ENCODE peak calls at places on chromosome 10, in six cellular contexts. Y, K, N, U, A and P are unnamed samples.

GRCh38 chr10:47241946-47242900 is 57.8 kb upstream of the GDF10 start:
- DNase-seq in A (no peak), Y (no peak), U (no peak), N (no peak), K (no peak), P (no peak)

GRCh38 chr10:131844546-131845084 is 56.2 kb upstream of the PPP2R2D start:
- DNase-seq in U (no peak), K (no peak), A (no peak), Y (no peak), N (no peak), P (no peak)

GRCh38 chr10:114694062-114694461 is 36.0 kb upstream of the ABLIM1 start:
- DNase-seq in N (no peak), Y (no peak), K (no peak), A (no peak), U (no peak), P (no peak)

GRCh38 chr10:131847241-131847783 is 53.5 kb upstream of the PPP2R2D start:
- DNase-seq in U (no peak), N (no peak), K (no peak), Y (no peak), A (no peak), P (no peak)

GRCh38 chr10:118027397-118027796 is 19.3 kb downstream of the RAB11FIP2 start:
- DNase-seq in K (no peak), A (no peak), N (no peak), Y (no peak), U (no peak), P (no peak)

GRCh38 chr10:86759073-86759672 is 2.8 kb downstream of the BMPR1A start:
- DNase-seq in K (no peak), Y (no peak), N (no peak), A (no peak), U (no peak), P (no peak)

GRCh38 chr10:123031124-123031523 is 22.3 kb downstream of the ACADSB start:
- DNase-seq in Y (no peak), N (no peak), U (no peak), K (no peak), A (no peak), P (no peak)

GRCh38 chr10:6833458-6834011 is 253.5 kb upstream of the PRKCQ start:
- DNase-seq in K (no peak), Y (no peak), A (no peak), N (no peak), U (no peak), P (no peak)

GRCh38 chr10:102777696-102778530 is 34.2 kb downstream of the WBP1L start:
- DNase-seq in Y (no peak), N (no peak), A (no peak), U (no peak), K (no peak), P (no peak)

GRCh38 chr10:43036581-43037428 is 40.1 kb upstream of the RET start:
- DNase-seq in N (no peak), A (no peak), U (no peak), Y (no peak), K (no peak), P (no peak)

GRCh38 chr10:74177140-74177677 is 26.2 kb downstream of the ADK start:
- DNase-seq in N (no peak), Y (no peak), K (peak), A (peak), U (peak), P (no peak)

GRCh38 chr10:97515260-97515978 is 16.7 kb downstream of the UBTD1 start:
- DNase-seq in Y (no peak), A (no peak), N (no peak), U (no peak), K (no peak), P (no peak)

GRCh38 chr10:52064084-52064845 is 249.8 kb upstream of the DKK1 start:
- DNase-seq in K (peak), A (no peak), Y (no peak), U (no peak), N (no peak), P (no peak)

GRCh38 chr10:21514808-21515580 is 10.5 kb downstream of the SKIDA1 start:
- DNase-seq in N (no peak), K (no peak), A (no peak), Y (no peak), U (no peak), P (no peak)

GRCh38 chr10:72637398-72637857 is 11.5 kb upstream of the MICU1 start:
- DNase-seq in Y (no peak), A (no peak), K (peak), U (peak), N (no peak), P (no peak)

GRCh38 chr10:26621889-26622681 is 75.4 kb upstream of the PDSS1 start:
- DNase-seq in U (peak), Y (no peak), N (no peak), K (peak), A (no peak), P (no peak)

GRCh38 chr10:116395223-116395985 is 32.2 kb upstream of the PNLIPRP3 start:
- DNase-seq in N (no peak), U (no peak), Y (no peak), K (no peak), A (no peak), P (no peak)

GRCh38 chr10:129047001-129047400 is 420.0 kb upstream of the MGMT start:
- DNase-seq in N (no peak), K (no peak), Y (no peak), A (no peak), U (no peak), P (no peak)

GRCh38 chr10:76336213-76336963 is 905.0 kb downstream of the LRMDA start:
- DNase-seq in U (no peak), Y (no peak), K (no peak), N (no peak), A (no peak), P (no peak)

GRCh38 chr10:131973160-131973951 is 8.4 kb downstream of the BNIP3 start:
- DNase-seq in A (no peak), K (peak), U (peak), Y (no peak), N (no peak), P (no peak)

GRCh38 chr10:6396652-6397051 is 183.4 kb downstream of the PRKCQ start:
- DNase-seq in N (no peak), A (no peak), K (no peak), Y (no peak), U (no peak), P (no peak)

GRCh38 chr10:94183666-94184264 is 179.0 kb downstream of the NOC3L start:
- DNase-seq in Y (no peak), K (no peak), N (no peak), A (no peak), U (no peak), P (no peak)

GRCh38 chr10:640673-641045 is 48.8 kb downstream of the DIP2C start:
- DNase-seq in U (no peak), N (no peak), K (no peak), A (no peak), Y (no peak), P (no peak)

GRCh38 chr10:13784067-13784466 is 197.3 kb downstream of the PRPF18 start:
- DNase-seq in U (no peak), Y (no peak), K (no peak), A (no peak), N (peak), P (no peak)

GRCh38 chr10:113073549-113074189 is 123.6 kb downstream of the TCF7L2 start:
- DNase-seq in K (peak), U (no peak), Y (no peak), N (no peak), A (no peak), P (no peak)

GRCh38 chr10:112202561-112203241 is 19.1 kb upstream of the GPAM start:
- DNase-seq in A (no peak), N (no peak), Y (no peak), K (no peak), U (no peak), P (no peak)

GRCh38 chr10:79412516-79412915 is 32.9 kb downstream of the ZCCHC24 start:
- DNase-seq in N (no peak), A (no peak), U (no peak), Y (no peak), K (no peak), P (no peak)

GRCh38 chr10:15789793-15790525 is 70.2 kb upstream of the ITGA8 start:
- DNase-seq in Y (no peak), U (no peak), K (no peak), A (no peak), N (no peak), P (no peak)

GRCh38 chr10:26746111-26746510 is 48.6 kb downstream of the PDSS1 start:
- DNase-seq in A (no peak), K (no peak), U (no peak), N (no peak), Y (no peak), P (no peak)

GRCh38 chr10:123136221-123136805 is 543 bp downstream of the HMX3 start:
- DNase-seq in K (no peak), U (no peak), N (no peak), A (no peak), Y (no peak), P (no peak)

GRCh38 chr10:94133239-94133638 is 139.5 kb downstream of the PLCE1 start:
- DNase-seq in N (no peak), Y (no peak), K (peak), A (no peak), U (no peak), P (no peak)

GRCh38 chr10:7902413-7902812 is 84.1 kb downstream of the TAF3 start:
- DNase-seq in K (no peak), N (no peak), Y (no peak), A (no peak), U (no peak), P (no peak)

GRCh38 chr10:99654791-99655190 is 4.5 kb upstream of the ENTPD7 start:
- DNase-seq in N (no peak), A (no peak), U (no peak), K (no peak), Y (no peak), P (no peak)